ENCODE peak calls at places on chromosomes 2 and 18, in four cellular contexts. X is neural progenitor cell, D is mammary epithelial cell, Z is hepatocyte. M is an unnamed sample. For H4K20me1, the result is how much of the 10 kb centered on the place peaks cover.

GRCh38 chr2:100011272-100011711 is 131.1 kb downstream of the AFF3 start:
- DNase-seq in Z (no peak), D (no peak), X (no peak), M (no peak)

GRCh38 chr18:28269750-28270149 is 92.8 kb upstream of the CDH2 start:
- DNase-seq in X (no peak), Z (no peak), D (no peak), M (no peak)

GRCh38 chr2:80499095-80499494 is 194.5 kb upstream of the LRRTM1 start:
- DNase-seq in Z (peak), X (peak), D (peak), M (no peak)

GRCh38 chr2:109242654-109243331 is 113.8 kb downstream of the SH3RF3 start:
- DNase-seq in X (no peak), Z (no peak), D (peak), M (peak)

GRCh38 chr2:233760043-233760442 is at the start of gene UGT1A1:
- DNase-seq in X (no peak), Z (peak), D (no peak), M (no peak)

GRCh38 chr2:184372484-184372883 is 225.8 kb upstream of the ZNF804A start:
- DNase-seq in X (peak), Z (no peak), D (no peak), M (no peak)

GRCh38 chr2:36561223-36561944 is 36.6 kb downstream of the FEZ2 start:
- DNase-seq in X (no peak), Z (peak), D (peak), M (peak)

GRCh38 chr2:27431395-27431794 is 3.0 kb downstream of the NRBP1 start:
- DNase-seq in D (peak), Z (no peak), X (no peak), M (no peak)

GRCh38 chr2:119455066-119455718 is 23.5 kb downstream of the TMEM37 start:
- DNase-seq in D (no peak), Z (no peak), X (no peak), M (no peak)

GRCh38 chr18:41695441-41695840 is 259.6 kb upstream of the PIK3C3 start:
- DNase-seq in Z (no peak), D (no peak), X (no peak), M (no peak)

GRCh38 chr2:196702641-196703040 is 63.1 kb downstream of the CCDC150 start:
- DNase-seq in Z (no peak), X (no peak), D (peak), M (no peak)

GRCh38 chr18:56992777-56993176 is 154.1 kb upstream of the BOD1L2 start:
- DNase-seq in Z (no peak), D (peak), X (no peak), M (no peak)

GRCh38 chr18:63067939-63068338 is 251.6 kb downstream of the BCL2 start:
- DNase-seq in Z (no peak), X (no peak), D (peak), M (no peak)

GRCh38 chr2:112073875-112074274 is 18.8 kb downstream of the TMEM87B start:
- DNase-seq in X (no peak), Z (no peak), D (no peak), M (no peak)

GRCh38 chr2:183037660-183038340 is 457 bp downstream of the NCKAP1 start:
- DNase-seq in Z (peak), X (peak), D (peak), M (no peak)

GRCh38 chr18:44812426-44812825 is 131.7 kb downstream of the SETBP1 start:
- DNase-seq in X (no peak), Z (no peak), D (no peak), M (no peak)

GRCh38 chr2:102514061-102514785 is 41.2 kb downstream of the SLC9A4 start:
- DNase-seq in Z (peak), X (no peak), D (peak), M (peak)

GRCh38 chr2:237326250-237327171 is 87.5 kb downstream of the COL6A3 start:
- DNase-seq in X (no peak), Z (peak), D (no peak), M (no peak)

GRCh38 chr18:5468394-5468793 is 75.4 kb downstream of the EPB41L3 start:
- DNase-seq in X (no peak), Z (no peak), D (no peak), M (no peak)

GRCh38 chr2:119462574-119462973 is 30.9 kb downstream of the TMEM37 start:
- DNase-seq in Z (no peak), D (no peak), X (no peak), M (no peak)

GRCh38 chr2:21468609-21469008 is 344.8 kb downstream of the TDRD15 start:
- DNase-seq in Z (no peak), D (no peak), X (no peak), M (no peak)

GRCh38 chr2:207474871-207475485 is 54.8 kb upstream of the CREB1 start:
- DNase-seq in Z (peak), X (peak), D (peak), M (no peak)

GRCh38 chr2:159267926-159268325 is 18.6 kb downstream of the WDSUB1 start:
- DNase-seq in X (no peak), Z (no peak), D (no peak), M (no peak)

GRCh38 chr18:69947361-69948106 is at the start of gene CD226:
- DNase-seq in X (no peak), D (no peak), Z (no peak), M (no peak)

GRCh38 chr2:112995346-112995920 is 9.8 kb upstream of the IL36A start:
- DNase-seq in D (no peak), X (no peak), Z (no peak), M (no peak)

GRCh38 chr2:142877265-142877756 is at the start of gene KYNU:
- DNase-seq in Z (peak), D (peak), X (no peak), M (no peak)

GRCh38 chr18:55841314-55841713 is 253.3 kb upstream of the TCF4 start:
- DNase-seq in Z (no peak), D (no peak), X (no peak), M (no peak)

GRCh38 chr2:116719841-116720240 is 1094.7 kb upstream of the DDX18 start:
- DNase-seq in X (no peak), Z (no peak), D (peak), M (no peak)

GRCh38 chr2:107062599-107063196 is 176.7 kb upstream of the ST6GAL2 start:
- DNase-seq in D (no peak), Z (no peak), X (peak), M (no peak)

DNA sequence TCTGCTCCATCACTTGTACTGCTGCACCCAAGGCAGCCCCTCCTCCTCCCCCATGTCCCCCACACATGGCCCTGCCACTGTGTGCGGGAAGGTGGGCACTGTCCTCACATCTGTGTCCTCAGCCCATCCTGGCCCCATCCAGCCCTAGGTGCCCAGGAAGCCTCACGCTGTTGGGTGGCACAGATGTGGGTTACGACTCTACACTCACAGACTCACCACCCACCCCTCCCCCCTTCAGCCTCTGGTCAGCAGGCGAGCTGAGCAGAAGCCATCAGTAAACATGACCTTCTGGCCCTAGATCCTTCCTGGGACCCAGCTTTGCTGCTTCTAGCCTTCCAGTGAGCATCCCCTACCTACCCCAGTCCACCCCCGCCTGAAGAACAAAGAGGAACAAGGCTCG is 43.0 kb downstream of the ADCY3 start:
- DNase-seq in Z (no peak), D (no peak), X (no peak), M (no peak)
- H4K20me1 ChIP-seq in Z (under half), D (under half), X (under half), M (under half)

DNA sequence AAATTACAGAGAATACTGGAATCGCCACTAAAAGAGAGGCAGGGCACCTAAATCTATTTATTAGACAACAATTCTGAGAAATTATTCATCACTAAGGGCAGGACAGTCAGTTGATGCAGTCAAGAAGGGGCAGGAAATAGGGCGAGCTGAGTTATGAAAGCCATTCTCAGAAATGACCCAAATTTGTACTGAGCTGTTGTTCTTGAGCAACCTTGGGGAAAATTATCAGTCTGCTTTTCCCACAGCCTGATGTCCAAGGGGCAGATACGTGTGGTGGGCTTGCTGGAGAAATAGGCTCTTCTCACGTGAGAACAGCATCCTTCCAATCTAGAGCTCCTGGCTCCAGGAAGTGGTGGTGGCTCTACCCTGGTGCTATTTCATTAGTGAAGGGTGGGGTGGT is 38.6 kb downstream of the STON1 start:
- DNase-seq in X (no peak), Z (no peak), D (no peak), M (no peak)
- H3K27ac ChIP-seq in X (no peak), Z (no peak), D (no peak), M (no peak)

GRCh38 chr2:240161087-240161750 is 20.8 kb upstream of the OTOS start:
- DNase-seq in X (no peak), Z (no peak), D (no peak), M (no peak)

GRCh38 chr2:240162032-240162431 is 21.6 kb upstream of the OTOS start:
- DNase-seq in Z (no peak), D (no peak), X (no peak), M (no peak)

GRCh38 chr2:240162531-240162930 is 22.1 kb upstream of the OTOS start:
- DNase-seq in X (no peak), D (no peak), Z (no peak), M (no peak)

GRCh38 chr2:240159251-240159839 is 18.9 kb upstream of the OTOS start:
- DNase-seq in Z (no peak), X (no peak), D (no peak), M (no peak)

GRCh38 chr2:240160291-240161086 is 20.0 kb upstream of the OTOS start:
- DNase-seq in Z (no peak), D (no peak), X (no peak), M (no peak)
- H3K4me2 ChIP-seq in Z (no peak), D (no peak), X (no peak), M (no peak)

GRCh38 chr18:77022116-77022515 is 110.5 kb downstream of the MBP start:
- DNase-seq in X (no peak), D (no peak), Z (no peak), M (no peak)

GRCh38 chr18:77019641-77020040 is 112.9 kb downstream of the MBP start:
- DNase-seq in D (no peak), X (no peak), Z (no peak), M (no peak)

GRCh38 chr18:77022556-77022955 is 110.0 kb downstream of the MBP start:
- DNase-seq in D (no peak), Z (no peak), X (no peak), M (no peak)

GRCh38 chr18:77020561-77020960 is 112.0 kb downstream of the MBP start:
- DNase-seq in Z (no peak), X (no peak), D (no peak), M (no peak)

DNA sequence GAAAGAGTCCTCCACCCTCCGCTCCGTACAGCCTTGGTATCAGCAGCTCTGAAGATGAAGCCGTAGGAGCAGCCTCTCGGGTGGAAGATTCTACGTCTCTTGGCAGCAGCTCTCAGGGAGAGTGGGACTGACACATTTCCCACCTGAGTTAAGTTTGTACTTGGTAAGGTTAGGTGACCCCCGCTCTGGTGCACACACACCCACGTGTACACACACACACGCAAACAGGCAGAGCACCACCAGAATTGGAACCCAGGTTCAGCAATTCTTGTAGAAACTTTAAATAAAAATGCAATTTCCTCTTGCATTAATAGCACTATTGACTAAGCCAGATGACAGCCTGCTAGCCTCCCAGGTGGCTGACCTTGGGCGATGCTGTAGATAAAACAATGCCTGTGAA is 111.5 kb downstream of the MBP start:
- DNase-seq in X (no peak), D (no peak), Z (no peak), M (no peak)
- H4K20me1 ChIP-seq in X (under half), D (under half), Z (under half), M (under half)

GRCh38 chr18:75474332-75474731 is 46.8 kb upstream of the SMIM21 start:
- DNase-seq in D (no peak), Z (no peak), X (no peak), M (no peak)
- H3K27ac ChIP-seq in D (no peak), Z (no peak), X (no peak), M (no peak)

GRCh38 chr2:231392431-231393148 is 2.9 kb upstream of the B3GNT7 start:
- DNase-seq in Z (no peak), X (no peak), D (no peak), M (no peak)
- H3K4me2 ChIP-seq in Z (no peak), X (no peak), D (no peak), M (no peak)

M was measured in keratinocyte.